ENCODE peak calls at places on chromosomes 5 and 9, in ten cellular contexts. B is uterus; W is activated T-helper 1 cell treated with anti-CD3 and anti-CD28 coated beads, Interleukin-2, amount 50 U/mL, for 16 hours; T is memory B cell; A is GM12891; Z is activated naive CD8-positive, alpha-beta T cell treated with anti-CD3 and anti-CD28 coated beads, Interleukin-2, amount 50 U/mL, for 24 hours; G is glutamatergic neuron; V is posterior vena cava; Q is AG09319; D is T-helper 9 cell. R is an unnamed sample.

GRCh38 chr5:76074487-76074886 is 8.7 kb upstream of the SV2C start:
- DNase-seq in B (no peak), W (no peak), T (no peak), A (peak; percentile 15), Z (no peak), G (peak; percentile 47), V (no peak), Q (no peak), D (no peak), R (peak; percentile 52)

GRCh38 chr9:97543568-97543967 is 42.1 kb downstream of the TMOD1 start:
- DNase-seq in B (peak; percentile 9), W (no peak), T (no peak), A (no peak), Z (no peak), G (no peak), V (no peak), Q (no peak), D (no peak), R (no peak)

GRCh38 chr9:119164716-119165115 is 204.5 kb downstream of the BRINP1 start:
- DNase-seq in B (no peak), W (no peak), T (no peak), A (no peak), Z (no peak), G (no peak), V (no peak), Q (no peak), D (no peak), R (no peak)

GRCh38 chr5:15520856-15521255 is 20.9 kb downstream of the FBXL7 start:
- DNase-seq in B (no peak), W (no peak), T (no peak), A (no peak), Z (no peak), G (no peak), V (no peak), Q (no peak), D (no peak), R (no peak)

GRCh38 chr9:122251351-122251750 is 13.3 kb downstream of the RBM18 start:
- DNase-seq in B (no peak), W (no peak), T (no peak), A (no peak), Z (no peak), G (no peak), V (no peak), Q (no peak), D (no peak), R (no peak)

GRCh38 chr9:96031366-96031824 is 155.9 kb downstream of the ERCC6L2 start:
- DNase-seq in B (no peak), W (no peak), T (no peak), A (no peak), Z (no peak), G (peak; percentile 37), V (peak; percentile 82), Q (peak; percentile 27), D (no peak), R (no peak)

GRCh38 chr9:136022731-136023400 is 61.7 kb upstream of the UBAC1 start:
- DNase-seq in B (no peak), W (no peak), T (no peak), A (no peak), Z (no peak), G (no peak), V (peak; percentile 76), Q (no peak), D (no peak), R (no peak)

GRCh38 chr5:54329731-54330709 is 19.6 kb upstream of the ARL15 start:
- DNase-seq in B (no peak), W (no peak), T (no peak), A (no peak), Z (no peak), G (no peak), V (no peak), Q (peak; percentile 62), D (no peak), R (no peak)

GRCh38 chr9:138028596-138028995 is 151.0 kb downstream of the CACNA1B start:
- DNase-seq in B (no peak), W (no peak), T (no peak), A (no peak), Z (no peak), G (no peak), V (no peak), Q (no peak), D (no peak), R (no peak)

GRCh38 chr9:130651221-130651620 is 13.2 kb upstream of the PRDM12 start:
- DNase-seq in B (no peak), W (no peak), T (no peak), A (no peak), Z (no peak), G (no peak), V (no peak), Q (no peak), D (no peak), R (no peak)

GRCh38 chr9:34550681-34551270 is 28.0 kb upstream of the ENHO start:
- DNase-seq in B (no peak), W (no peak), T (no peak), A (no peak), Z (no peak), G (no peak), V (peak; percentile 48), Q (no peak), D (no peak), R (no peak)

GRCh38 chr5:14383923-14384322 is 197.7 kb upstream of the OTULINL start:
- DNase-seq in B (no peak), W (no peak), T (no peak), A (no peak), Z (no peak), G (no peak), V (no peak), Q (no peak), D (no peak), R (no peak)

GRCh38 chr5:135721548-135722090 is 112.8 kb upstream of the SLC25A48 start:
- DNase-seq in B (no peak), W (no peak), T (no peak), A (no peak), Z (no peak), G (no peak), V (no peak), Q (no peak), D (no peak), R (no peak)

GRCh38 chr5:132459031-132459982 is 31.3 kb downstream of the IRF1 start:
- DNase-seq in B (no peak), W (no peak), T (no peak), A (no peak), Z (no peak), G (peak; percentile 60), V (no peak), Q (no peak), D (no peak), R (no peak)

GRCh38 chr9:27303219-27303618 is 6.3 kb upstream of the EQTN start:
- DNase-seq in B (no peak), W (no peak), T (no peak), A (no peak), Z (no peak), G (no peak), V (no peak), Q (no peak), D (no peak), R (no peak)

R was measured in endothelial cell.